ENCODE peak calls at places on chromosomes 4 and X, in four cellular contexts. G is brain microvascular endothelial cell, Y is left ventricle myocardium inferior, F is psoas muscle. U is an unnamed sample. For H3K36me3, the result is how much of the 10 kb centered on the place peaks cover.

GRCh38 chr4:26857278-26858034 is 3.2 kb upstream of the STIM2 start:
- DNase-seq in F (peak), Y (peak), G (peak), U (peak)

GRCh38 chrX:24876782-24877315 is 138.9 kb downstream of the ARX start:
- DNase-seq in F (no peak), G (no peak), Y (no peak), U (no peak)

GRCh38 chr4:88341227-88342192 is 37.1 kb upstream of the HERC6 start:
- DNase-seq in G (peak), Y (no peak), F (no peak), U (peak)

GRCh38 chrX:123291623-123292022 is 107.5 kb downstream of the GRIA3 start:
- DNase-seq in Y (no peak), F (no peak), G (no peak), U (no peak)

GRCh38 chr4:90081432-90082195 is 45.6 kb upstream of the CCSER1 start:
- DNase-seq in Y (no peak), G (no peak), F (no peak), U (no peak)

GRCh38 chr4:3807861-3808521 is 41.8 kb downstream of the ADRA2C start:
- DNase-seq in G (no peak), F (no peak), Y (no peak), U (no peak)

GRCh38 chr4:26365537-26366150 is 44.8 kb downstream of the RBPJ start:
- DNase-seq in Y (no peak), F (no peak), G (no peak), U (no peak)

GRCh38 chr4:3791910-3792542 is 25.8 kb downstream of the ADRA2C start:
- DNase-seq in G (peak), F (peak), Y (peak), U (no peak)

GRCh38 chr4:26141916-26142638 is 178.7 kb upstream of the RBPJ start:
- DNase-seq in G (no peak), Y (peak), F (peak), U (no peak)

GRCh38 chr4:6343950-6344408 is 74.3 kb downstream of the WFS1 start:
- DNase-seq in F (no peak), Y (no peak), G (peak), U (peak)

GRCh38 chrX:10052906-10053625 is 85.9 kb downstream of the CLDN34 start:
- DNase-seq in F (no peak), Y (no peak), G (no peak), U (no peak)

GRCh38 chrX:138128025-138128671 is 562.2 kb downstream of the ZIC3 start:
- DNase-seq in F (no peak), Y (no peak), G (peak), U (no peak)

GRCh38 chr4:2939383-2940243 is 23.6 kb downstream of the NOP14 start:
- DNase-seq in G (no peak), F (peak), Y (peak), U (no peak)

GRCh38 chrX:48475295-48475694 is 704 bp upstream of the FTSJ1 start:
- DNase-seq in Y (no peak), G (no peak), F (no peak), U (no peak)

GRCh38 chrX:48473718-48473990 is 2.3 kb upstream of the FTSJ1 start:
- DNase-seq in Y (no peak), G (no peak), F (no peak), U (no peak)

GRCh38 chrX:48472851-48473717 is 2.9 kb upstream of the FTSJ1 start:
- DNase-seq in F (no peak), G (no peak), Y (no peak), U (no peak)

GRCh38 chrX:48474581-48474980 is 1.4 kb upstream of the FTSJ1 start:
- DNase-seq in Y (no peak), G (no peak), F (no peak), U (no peak)

DNA sequence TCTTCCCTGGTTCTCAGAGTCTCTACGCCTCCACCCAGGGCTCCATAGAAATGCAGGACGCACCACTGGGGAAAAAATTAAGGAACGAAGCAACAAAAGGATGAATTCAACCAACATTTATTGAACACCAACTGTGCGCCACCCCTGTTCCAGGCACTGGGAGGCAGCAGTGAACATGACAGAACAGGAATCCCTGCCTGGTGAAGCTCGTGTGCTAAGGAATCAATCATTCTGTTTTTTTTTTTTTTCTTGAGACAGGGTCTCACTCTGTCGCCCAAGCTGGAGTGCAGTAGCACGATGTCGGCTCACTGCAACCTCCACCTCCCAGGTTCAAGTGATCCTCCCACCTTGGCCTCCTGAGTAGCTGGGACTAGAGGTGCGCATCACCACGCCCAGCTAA is 1.9 kb upstream of the FTSJ1 start:
- DNase-seq in Y (no peak), G (no peak), F (no peak), U (no peak)
- TF ChIP-seq CTCF in Y (no peak), G (peak), F (no peak), U (peak)

GRCh38 chrX:11664211-11664888 is 1.4 kb downstream of the ARHGAP6 start:
- DNase-seq in Y (peak), G (no peak), F (peak), U (no peak)
- H3K4me3 ChIP-seq in Y (peak), G (peak), F (peak), U (peak)

GRCh38 chr4:166972071-166972470 is 262.2 kb downstream of the SPOCK3 start:
- DNase-seq in Y (no peak), F (no peak), G (peak), U (peak)
- H3K36me3 ChIP-seq in Y (under half), F (under half), G (under half), U (under half)

GRCh38 chrX:109826954-109827708 is 94.1 kb upstream of the ACSL4 start:
- DNase-seq in F (no peak), G (peak), Y (no peak), U (peak)
- TF ChIP-seq CTCF in F (no peak), G (peak), Y (no peak), U (no peak)

GRCh38 chrX:47144626-47145407 is at the start of the genes NDUFB11 and RBM10:
- DNase-seq in F (peak), G (peak), Y (peak), U (peak)
- H3K4me3 ChIP-seq in F (peak), G (peak), Y (peak), U (peak)

DNA sequence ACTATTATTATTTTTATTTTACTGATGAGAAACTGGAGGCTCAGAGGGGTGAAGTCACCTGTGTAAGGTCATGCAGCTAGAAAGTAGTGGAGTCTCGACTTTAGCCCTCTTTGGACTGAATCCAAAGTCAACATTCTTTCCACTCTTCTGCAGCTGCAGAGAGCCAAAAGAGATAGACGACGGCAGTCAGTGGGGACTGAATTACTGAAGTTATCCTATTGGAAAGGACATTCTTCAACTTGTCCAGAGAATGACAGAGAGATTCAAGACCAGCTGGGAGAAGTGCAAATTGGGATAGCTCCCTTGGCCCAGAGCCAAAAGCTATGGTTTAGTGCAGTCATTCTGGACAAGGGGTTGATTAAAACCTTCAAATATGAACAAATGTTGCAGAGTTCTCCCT is 42.5 kb downstream of the VGLL1 start:
- DNase-seq in G (no peak), F (no peak), Y (no peak), U (no peak)
- H3K36me3 ChIP-seq in G (under half), F (under half), Y (under half), U (under half)

DNA sequence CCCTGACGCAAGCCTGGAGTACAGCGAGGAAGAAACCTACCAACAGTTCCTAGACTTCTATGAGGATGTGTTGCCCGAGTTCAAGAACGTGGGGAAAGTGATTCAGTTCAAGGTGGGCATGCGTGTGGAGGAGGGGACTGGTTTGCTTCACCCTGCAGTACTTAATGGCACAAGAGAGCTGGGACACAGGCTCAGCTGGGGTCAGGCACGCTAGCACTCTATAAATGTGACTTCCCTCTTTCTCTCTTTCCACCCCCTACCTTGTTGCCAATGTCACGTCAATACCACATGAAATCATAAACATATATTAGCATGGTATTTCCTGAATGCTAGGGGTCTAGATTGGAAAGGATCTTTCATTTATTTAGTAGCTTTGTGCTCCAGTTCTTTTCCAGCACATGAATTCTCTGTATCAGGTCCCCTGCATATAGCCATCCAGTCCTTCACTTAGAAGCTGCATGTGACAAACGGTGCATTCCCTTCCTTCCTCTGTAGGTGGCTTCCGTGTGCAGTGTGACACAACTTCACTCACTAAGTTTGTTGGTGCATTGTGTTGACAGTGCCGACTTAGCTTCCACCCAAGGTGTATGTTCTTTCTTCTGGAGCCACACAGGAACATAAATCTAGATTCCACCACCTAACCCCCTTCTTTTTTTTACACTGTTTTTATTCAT is 25.6 kb downstream of the ZRSR2 start:
- DNase-seq in Y (no peak), F (no peak), G (no peak), U (no peak)
- TF ChIP-seq CTCF in Y (peak), F (peak), G (peak), U (peak)

GRCh38 chrX:133681897-133682296 is 266.6 kb upstream of the GPC4 start:
- DNase-seq in F (no peak), Y (no peak), G (no peak), U (no peak)
- H3K4me3 ChIP-seq in F (no peak), Y (no peak), G (no peak), U (no peak)

GRCh38 chr4:74659576-74660411 is 134.5 kb downstream of the BTC start:
- DNase-seq in F (no peak), Y (no peak), G (peak), U (peak)

GRCh38 chr4:74660866-74661265 is 133.5 kb downstream of the BTC start:
- DNase-seq in F (no peak), Y (no peak), G (no peak), U (no peak)

GRCh38 chr4:74661427-74662171 is 132.7 kb downstream of the BTC start:
- DNase-seq in Y (no peak), F (no peak), G (peak), U (no peak)

GRCh38 chr4:74656596-74656995 is 137.7 kb downstream of the BTC start:
- DNase-seq in G (no peak), F (no peak), Y (no peak), U (no peak)

DNA sequence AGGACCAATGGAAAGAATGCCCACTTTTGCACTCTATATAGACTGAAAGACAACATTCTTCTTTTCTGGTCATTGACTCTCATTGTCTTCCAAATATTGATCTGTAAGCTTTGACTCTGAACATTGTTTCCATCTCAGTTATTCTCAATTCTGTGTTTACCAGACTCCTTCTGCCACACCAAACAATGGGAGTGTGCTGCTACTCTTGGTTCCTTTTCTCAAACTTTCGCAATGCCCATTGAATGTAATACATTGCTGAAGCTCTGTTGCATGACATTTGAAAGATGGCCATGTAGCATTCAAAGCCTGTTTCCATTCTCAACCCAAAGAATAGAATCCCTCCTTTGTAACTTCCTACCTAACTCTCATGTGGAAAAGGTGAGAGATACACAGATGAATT is 136.2 kb downstream of the BTC start:
- DNase-seq in F (no peak), G (no peak), Y (no peak), U (no peak)
- H3K36me3 ChIP-seq in F (under half), G (under half), Y (under half), U (under half)

GRCh38 chr4:165297626-165298025 is 29.8 kb upstream of the MSMO1 start:
- DNase-seq in G (no peak), F (no peak), Y (no peak), U (no peak)

GRCh38 chr4:165302658-165303057 is 24.8 kb upstream of the MSMO1 start:
- DNase-seq in Y (no peak), F (no peak), G (no peak), U (no peak)

GRCh38 chr4:165301833-165302232 is 25.6 kb upstream of the MSMO1 start:
- DNase-seq in F (no peak), G (peak), Y (no peak), U (no peak)

GRCh38 chr4:165294907-165295306 is 32.6 kb upstream of the MSMO1 start:
- DNase-seq in G (no peak), Y (no peak), F (no peak), U (no peak)

DNA sequence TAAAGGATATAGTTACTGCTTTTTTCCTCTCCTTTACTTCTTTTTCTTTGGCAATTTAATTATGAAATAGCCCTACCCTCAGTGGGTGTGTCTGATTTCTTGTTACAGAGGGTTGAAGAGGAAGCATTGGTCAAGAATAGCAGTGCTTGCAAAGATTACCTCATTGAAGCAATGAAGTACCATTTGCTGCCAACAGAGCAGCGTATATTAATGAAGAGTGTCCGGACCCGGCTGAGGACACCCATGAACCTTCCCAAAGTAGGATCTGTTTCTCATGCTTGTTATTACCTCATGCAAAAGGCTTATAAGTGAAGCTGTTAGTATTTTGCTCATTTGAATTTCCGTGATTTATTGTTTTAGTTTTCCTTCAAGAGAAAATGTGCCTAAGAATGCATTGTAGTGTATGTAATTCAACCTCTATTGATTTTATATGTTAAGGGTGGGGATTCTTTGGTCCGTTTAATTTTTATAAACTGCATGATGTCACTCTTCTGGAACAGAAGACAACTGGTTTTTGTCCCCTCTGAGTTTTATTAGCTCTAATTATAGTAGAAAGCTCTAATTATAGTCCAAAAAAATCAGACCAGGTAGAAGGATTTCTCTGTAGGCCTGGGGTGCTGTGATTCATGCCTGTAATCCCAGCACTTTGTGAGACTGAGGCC is 27.9 kb upstream of the MSMO1 start:
- DNase-seq in F (no peak), Y (no peak), G (no peak), U (no peak)
- TF ChIP-seq CTCF in F (no peak), Y (no peak), G (no peak), U (no peak)

U was measured in kidney epithelial cell.